ENCODE peak calls at places on chromosomes 7 and 10, in five cellular contexts. P is GM12878, J is SK-N-SH, X is K562, L is HepG2. E is an unnamed sample.

GRCh38 chr10:88983206-88983605 is 7.4 kb upstream of the FAS start:
- DNase-seq in P (no peak), X (no peak), L (no peak), J (no peak), E (no peak)

GRCh38 chr7:139942686-139943085 is 113.6 kb downstream of the TBXAS1 start:
- DNase-seq in L (no peak), X (no peak), P (no peak), J (no peak), E (no peak)

GRCh38 chr7:84145892-84146291 is 48.7 kb downstream of the SEMA3A start:
- DNase-seq in P (no peak), L (no peak), X (no peak), J (peak; percentile 45), E (no peak)

GRCh38 chr7:29649876-29650275 is 86.2 kb downstream of the PRR15 start:
- DNase-seq in P (no peak), X (no peak), J (no peak), L (no peak), E (no peak)

GRCh38 chr10:3749597-3750351 is 35.2 kb downstream of the KLF6 start:
- DNase-seq in X (no peak), J (no peak), P (no peak), L (peak; percentile 31), E (peak; percentile 13)

GRCh38 chr10:45502458-45502857 is 128.4 kb downstream of the ALOX5 start:
- DNase-seq in L (peak; percentile 58), P (no peak), J (no peak), X (no peak), E (no peak)

GRCh38 chr7:140079121-140079536 is 16.4 kb upstream of the PARP12 start:
- DNase-seq in X (peak; percentile 66), P (no peak), J (peak; percentile 83), L (peak; percentile 57), E (peak; percentile 65)

GRCh38 chr7:4806983-4807625 is 31.7 kb downstream of the AP5Z1 start:
- DNase-seq in P (no peak), J (no peak), L (no peak), X (no peak), E (no peak)

GRCh38 chr7:5776894-5777645 is 4.4 kb downstream of the RNF216 start:
- DNase-seq in P (no peak), J (no peak), L (no peak), X (no peak), E (no peak)

GRCh38 chr7:159098795-159099194 is 45.9 kb downstream of the VIPR2 start:
- DNase-seq in L (no peak), X (no peak), J (no peak), P (no peak), E (no peak)

GRCh38 chr7:16422100-16422430 is 727 bp upstream of the CRPPA start:
- DNase-seq in P (no peak), L (no peak), X (no peak), J (no peak), E (no peak)

GRCh38 chr10:132516771-132517725 is 20.5 kb upstream of the INPP5A start:
- DNase-seq in J (peak; percentile 85), X (peak; percentile 84), L (peak; percentile 92), P (no peak), E (peak; percentile 74)

GRCh38 chr10:76509501-76509900 is 1078.1 kb downstream of the LRMDA start:
- DNase-seq in P (no peak), J (no peak), L (no peak), X (no peak), E (no peak)

GRCh38 chr7:121529003-121529402 is 132.9 kb upstream of the FAM3C start:
- DNase-seq in P (no peak), J (no peak), X (no peak), L (no peak), E (no peak)
- TF ChIP-seq FOXM1 in P (no peak), J (no peak), X (no peak), L (no peak), E (no peak)

DNA sequence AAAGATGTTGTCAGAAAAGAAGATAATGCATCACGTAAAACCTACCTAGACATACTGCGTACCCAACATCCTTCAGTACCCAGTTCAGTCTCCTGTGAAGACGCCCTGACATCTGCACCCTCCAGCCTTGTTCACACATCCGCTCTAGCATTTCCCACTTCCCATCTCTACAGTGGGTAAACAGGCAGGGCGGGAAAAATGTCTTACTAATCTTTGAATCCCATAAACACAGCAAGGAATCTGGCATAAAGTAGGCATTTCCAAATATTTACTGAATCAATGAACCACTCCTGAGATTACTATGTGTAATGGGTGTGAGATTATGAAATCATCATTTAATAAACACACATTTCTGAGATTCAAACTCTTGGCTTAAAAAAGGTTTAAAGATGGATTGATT is 132.8 kb downstream of the GLI3 start:
- DNase-seq in X (no peak), J (no peak), L (no peak), P (no peak), E (no peak)
- TF ChIP-seq FOXM1 in X (no peak), J (no peak), L (no peak), P (no peak), E (no peak)

DNA sequence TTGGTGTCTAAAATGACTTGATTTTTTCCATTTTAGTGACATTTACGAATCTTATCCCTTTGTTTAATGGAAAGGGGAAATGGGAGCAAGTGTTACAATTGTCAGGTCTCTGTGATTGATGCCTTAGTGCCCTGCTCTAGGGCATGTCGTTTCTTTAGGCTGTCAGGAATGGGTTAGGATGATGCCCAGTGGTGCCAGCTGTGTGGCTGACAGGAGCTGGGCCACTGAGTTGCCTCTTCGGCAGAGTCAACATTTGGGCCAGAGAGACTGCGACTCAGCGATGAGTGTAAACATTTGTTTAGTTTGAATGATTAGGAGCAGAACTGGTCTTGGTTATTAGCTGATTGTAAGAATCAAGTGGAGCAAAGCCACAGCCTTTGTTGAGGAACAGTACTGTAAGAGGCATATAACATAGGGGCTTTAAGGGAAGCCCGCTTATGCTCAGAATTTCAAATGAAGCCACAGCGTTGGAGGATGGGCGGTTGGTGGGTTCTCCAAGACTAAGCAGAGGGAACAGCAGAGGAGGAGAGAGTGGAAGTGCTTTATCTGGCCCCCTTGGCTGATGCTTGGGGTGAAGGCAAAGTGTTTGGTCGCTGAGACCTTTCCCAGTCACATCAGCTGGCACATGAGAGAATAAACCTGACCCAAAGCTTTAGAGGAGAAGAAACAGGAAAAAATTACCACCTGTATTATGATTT is 81.8 kb downstream of the CDK14 start:
- DNase-seq in J (no peak), X (no peak), P (no peak), L (no peak), E (no peak)
- TF ChIP-seq FOXM1 in J (no peak), X (no peak), P (no peak), L (no peak), E (no peak)

DNA sequence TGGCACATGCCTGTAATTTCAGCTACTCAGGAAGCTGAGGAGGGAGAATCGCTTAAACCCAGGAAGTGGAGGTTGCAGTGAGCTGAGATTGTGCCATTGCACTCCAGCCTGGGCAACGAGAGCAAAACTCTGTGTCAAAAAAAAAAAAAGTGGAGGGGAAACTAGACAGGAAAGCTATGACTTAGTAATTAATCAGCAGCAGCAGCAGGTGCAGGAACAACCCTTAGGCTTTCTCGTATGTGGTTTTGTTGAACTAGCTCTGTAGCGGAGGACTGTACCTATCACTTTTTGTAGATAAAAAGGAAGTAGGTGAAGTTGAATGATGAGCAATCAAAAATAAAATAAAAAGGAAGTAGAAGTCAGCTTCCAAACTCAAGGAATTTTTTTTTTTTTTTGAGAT is 76.9 kb upstream of the KMT2C start:
- DNase-seq in L (no peak), J (no peak), X (no peak), P (no peak), E (no peak)
- TF ChIP-seq FOXM1 in L (no peak), J (no peak), X (no peak), P (no peak), E (no peak)

E was measured in HEK293T.